ENCODE peak calls at places on chromosomes 2 and 18, in five cellular contexts. D is HepG2, B is upper lobe of left lung, M is K562, J is GM12878. S is an unnamed sample.

GRCh38 chr18:35573531-35573930 is 8.0 kb upstream of the GALNT1 start:
- ATAC-seq in B (peak; percentile 26), M (peak; percentile 57), D (no peak), J (peak; percentile 9), S (no peak)

GRCh38 chr2:68317971-68318685 is 1.6 kb downstream of the CNRIP1 start:
- ATAC-seq in M (no peak), B (no peak), D (no peak), J (no peak), S (peak; percentile 3)

GRCh38 chr2:10329880-10330699 is 27.4 kb downstream of the HPCAL1 start:
- ATAC-seq in D (peak; percentile 65), J (no peak), M (no peak), B (no peak), S (no peak)

GRCh38 chr18:58615150-58616132 is 13.4 kb downstream of the ALPK2 start:
- ATAC-seq in J (peak; percentile 92), M (no peak), B (peak; percentile 39), D (no peak), S (no peak)

GRCh38 chr2:95377724-95378123 is 24.8 kb upstream of the FAHD2A start:
- ATAC-seq in M (no peak), J (no peak), B (no peak), D (no peak), S (no peak)

GRCh38 chr2:234691968-234692955 is 195.4 kb upstream of the ARL4C start:
- ATAC-seq in J (no peak), B (no peak), D (peak; percentile 64), M (no peak), S (no peak)

GRCh38 chr18:48356909-48357631 is 52.1 kb downstream of the ZBTB7C start:
- ATAC-seq in J (no peak), M (no peak), D (no peak), B (no peak), S (peak; percentile 10)

GRCh38 chr2:134504586-134505336 is 214.0 kb downstream of the TMEM163 start:
- ATAC-seq in D (peak; percentile 43), J (no peak), B (no peak), M (no peak), S (no peak)

GRCh38 chr2:199572571-199572970 is 114.8 kb upstream of the SATB2 start:
- ATAC-seq in M (no peak), B (no peak), D (no peak), J (no peak), S (no peak)

GRCh38 chr2:75337619-75338018 is 138.3 kb upstream of the TACR1 start:
- ATAC-seq in B (no peak), D (no peak), M (no peak), J (no peak), S (no peak)

GRCh38 chr18:66495844-66496243 is 108.0 kb downstream of the CDH19 start:
- ATAC-seq in J (peak; percentile 95), D (peak; percentile 98), B (no peak), M (no peak), S (no peak)
- TF ChIP-seq CTCF in J (peak; percentile 51), D (peak; percentile 78), B (peak; percentile 42), M (no peak), S (no peak)

GRCh38 chr2:170371231-170371630 is 193.3 kb downstream of the MYO3B start:
- ATAC-seq in D (no peak), M (no peak), J (no peak), B (no peak), S (no peak)
- H3K27me3 ChIP-seq in D (peaks cover 37% of the 10 kb centered on the region), M (no peaks in the 10 kb centered on the region), J (no peaks in the 10 kb centered on the region), B (no peaks in the 10 kb centered on the region), S (peaks cover 59% of the 10 kb centered on the region)

GRCh38 chr2:195677884-195678283 is 20.9 kb downstream of the SLC39A10 start:
- ATAC-seq in M (no peak), D (no peak), J (no peak), B (no peak), S (no peak)

GRCh38 chr2:195686564-195686963 is 29.5 kb downstream of the SLC39A10 start:
- ATAC-seq in D (no peak), J (peak; percentile 61), B (no peak), M (no peak), S (no peak)

GRCh38 chr2:195687320-195688086 is 30.5 kb downstream of the SLC39A10 start:
- ATAC-seq in D (no peak), M (no peak), J (peak; percentile 75), B (no peak), S (no peak)

GRCh38 chr2:195682077-195682476 is 25.1 kb downstream of the SLC39A10 start:
- ATAC-seq in B (no peak), J (no peak), D (no peak), M (no peak), S (no peak)

DNA sequence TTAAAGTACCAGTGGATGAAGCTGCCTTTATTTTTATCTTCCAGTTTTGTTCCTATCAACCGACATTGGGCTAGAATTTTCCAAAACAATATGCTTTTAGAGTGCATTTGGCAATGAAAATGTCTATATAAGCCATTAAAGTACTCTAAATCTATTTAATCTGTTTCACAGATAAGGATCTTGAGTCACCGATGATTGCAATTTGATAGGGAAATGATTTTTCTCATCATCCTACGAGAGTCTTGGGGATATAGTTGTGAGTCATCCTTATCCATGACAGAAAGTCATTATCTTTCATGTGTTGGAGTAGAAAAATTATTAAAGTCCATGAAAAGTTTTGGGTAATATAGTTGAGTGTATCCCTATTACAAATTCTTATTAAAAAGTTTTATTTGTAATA is 26.1 kb downstream of the SLC39A10 start:
- ATAC-seq in D (no peak), M (no peak), J (no peak), B (no peak), S (no peak)
- TF ChIP-seq EP300 in D (no peak), M (no peak), J (no peak), B (no peak), S (no peak)

GRCh38 chr2:168890006-168890782 is at the start of gene SPC25:
- ATAC-seq in J (peak; percentile 100), B (peak; percentile 91), M (peak; percentile 99), D (peak; percentile 100), S (peak; percentile 96)
- TF ChIP-seq CTCF in J (no peak), B (peak; percentile 46), M (no peak), D (no peak), S (peak; percentile 23)

GRCh38 chr2:17540813-17541513 is 467 bp downstream of the VSNL1 start:
- ATAC-seq in M (no peak), D (peak; percentile 1), J (no peak), B (no peak), S (no peak)
- H3K27me3 ChIP-seq in M (peaks cover 39% of the 10 kb centered on the region), D (peaks cover 3% of the 10 kb centered on the region), J (peaks cover 20% of the 10 kb centered on the region), B (peaks cover 3% of the 10 kb centered on the region), S (peaks cover 15% of the 10 kb centered on the region)

GRCh38 chr18:8631265-8631664 is 22.0 kb downstream of the RAB12 start:
- ATAC-seq in B (no peak), M (no peak), D (no peak), J (no peak), S (no peak)
- TF ChIP-seq EP300 in B (no peak), M (no peak), D (no peak), J (no peak), S (no peak)

GRCh38 chr18:79828258-79828657 is 30.5 kb downstream of the KCNG2 start:
- ATAC-seq in M (no peak), D (no peak), B (no peak), J (no peak), S (no peak)

GRCh38 chr18:79823120-79823519 is 25.4 kb downstream of the KCNG2 start:
- ATAC-seq in M (no peak), D (peak; percentile 59), B (no peak), J (no peak), S (no peak)

GRCh38 chr18:79825913-79826312 is 28.2 kb downstream of the KCNG2 start:
- ATAC-seq in D (no peak), J (no peak), B (peak; percentile 42), M (no peak), S (no peak)

GRCh38 chr18:79829136-79829854 is 31.6 kb downstream of the KCNG2 start:
- ATAC-seq in M (no peak), D (peak; percentile 37), J (no peak), B (no peak), S (peak; percentile 34)

DNA sequence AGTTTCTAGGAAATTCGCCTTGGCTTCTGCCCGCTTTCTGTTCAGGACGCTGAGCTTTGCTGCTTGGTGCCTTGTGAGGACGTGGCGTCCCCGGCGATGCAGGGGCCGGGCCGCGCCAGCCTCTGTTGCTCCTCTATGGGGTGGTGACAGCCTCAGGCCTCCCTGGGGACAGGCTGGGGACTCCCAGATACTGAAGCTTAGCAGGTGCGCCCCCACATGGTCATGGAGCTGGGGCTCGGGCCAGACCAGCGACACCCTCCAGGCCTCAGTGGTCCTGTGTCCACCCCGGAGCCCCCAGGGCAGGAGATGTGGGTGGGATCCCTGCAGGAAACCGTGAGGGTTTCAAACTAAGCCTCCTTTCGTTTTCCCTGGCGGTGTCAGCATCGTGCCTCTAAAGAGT is 29.2 kb downstream of the KCNG2 start:
- ATAC-seq in D (peak; percentile 63), B (no peak), J (peak; percentile 25), M (no peak), S (no peak)
- TF ChIP-seq CTCF in D (peak; percentile 35), B (no peak), J (peak; percentile 23), M (no peak), S (no peak)

GRCh38 chr18:12406376-12407111 is 1.2 kb upstream of the PRELID3A start:
- ATAC-seq in D (peak; percentile 32), M (no peak), J (no peak), B (no peak), S (no peak)

GRCh38 chr18:12408247-12408869 is 629 bp downstream of the PRELID3A start:
- ATAC-seq in M (no peak), B (peak; percentile 13), D (no peak), J (no peak), S (no peak)

GRCh38 chr18:12411456-12411855 is 3.7 kb downstream of the PRELID3A start:
- ATAC-seq in B (no peak), M (no peak), J (no peak), D (peak; percentile 34), S (no peak)

GRCh38 chr18:12410121-12410520 is 2.4 kb downstream of the PRELID3A start:
- ATAC-seq in J (no peak), D (peak; percentile 15), M (no peak), B (no peak), S (no peak)

GRCh38 chr18:12409466-12409865 is 1.7 kb downstream of the PRELID3A start:
- ATAC-seq in B (no peak), M (no peak), J (no peak), D (no peak), S (no peak)
- H3K27me3 ChIP-seq in B (no peaks in the 10 kb centered on the region), M (peaks cover 3% of the 10 kb centered on the region), J (peaks cover 9% of the 10 kb centered on the region), D (peaks cover 11% of the 10 kb centered on the region), S (no peaks in the 10 kb centered on the region)

DNA sequence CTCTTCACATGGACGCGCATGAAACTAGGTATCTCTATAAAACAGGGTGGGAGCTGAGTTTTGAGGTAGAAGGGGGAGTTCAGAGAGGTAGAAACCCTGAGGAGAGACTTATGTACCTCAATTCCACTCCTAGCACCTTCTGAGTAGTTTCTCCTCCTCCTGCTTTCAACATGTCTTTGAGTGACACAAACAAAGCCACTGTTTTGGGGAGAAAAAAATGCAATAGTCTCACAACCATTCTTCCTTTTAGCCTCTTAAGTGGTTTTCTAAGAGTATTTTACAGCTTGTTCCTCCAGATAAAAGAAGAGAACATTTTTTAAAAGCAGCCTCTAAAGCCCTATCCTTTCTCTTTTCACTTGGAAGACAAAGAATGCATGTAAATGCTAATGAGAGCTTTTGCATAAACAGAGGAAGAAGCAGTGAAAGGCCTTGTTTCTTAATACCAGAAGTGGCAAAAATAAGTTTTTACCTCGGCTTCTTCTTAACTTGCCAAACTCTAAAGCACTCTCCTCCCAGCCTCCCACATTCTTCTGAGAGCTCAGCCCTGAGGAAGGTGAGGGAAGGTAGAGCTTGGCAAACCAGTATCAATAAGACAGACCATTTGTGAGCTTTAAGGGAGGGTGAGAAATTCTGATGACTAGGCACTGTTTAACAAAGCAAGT is 1304.4 kb upstream of the ACVR2A start:
- ATAC-seq in M (no peak), B (no peak), D (no peak), J (no peak), S (no peak)
- TF ChIP-seq EP300 in M (no peak), B (no peak), D (no peak), J (no peak), S (no peak)

S was measured in gastroesophageal sphincter.